ENCODE peak calls at places on chromosomes 5 and 9, in seven cellular contexts. One of them, this sample, is unnamed.

GRCh38 chr5:137621861-137622823 is 113.7 kb downstream of the KLHL3 start:
- DNase-seq in stimulated activated CD4-positive, alpha-beta T cell treated with anti-CD3 and anti-CD28 coated beads, Interleukin-15, amount 100 ng/mL, for 24 hours: no peak
- DNase-seq in myocyte: peak
- DNase-seq in WTC11: no peak
- DNase-seq in activated CD4-positive, alpha-beta memory T cell treated with anti-CD3 and anti-CD28 coated beads for 36 hours: no peak
- DNase-seq in lower lobe of right lung: no peak
- DNase-seq in SW 1271: no peak
- DNase-seq in this sample: no peak

GRCh38 chr5:124649548-124650501 is 96.6 kb downstream of the ZNF608 start:
- DNase-seq in lower lobe of right lung: peak
- DNase-seq in activated CD4-positive, alpha-beta memory T cell treated with anti-CD3 and anti-CD28 coated beads for 36 hours: peak
- DNase-seq in stimulated activated CD4-positive, alpha-beta T cell treated with anti-CD3 and anti-CD28 coated beads, Interleukin-15, amount 100 ng/mL, for 24 hours: peak
- DNase-seq in SW 1271: no peak
- DNase-seq in WTC11: no peak
- DNase-seq in myocyte: peak
- DNase-seq in this sample: peak

GRCh38 chr9:95242613-95243012 is 74.9 kb downstream of the FANCC start:
- DNase-seq in myocyte: no peak
- DNase-seq in activated CD4-positive, alpha-beta memory T cell treated with anti-CD3 and anti-CD28 coated beads for 36 hours: no peak
- DNase-seq in WTC11: no peak
- DNase-seq in lower lobe of right lung: no peak
- DNase-seq in stimulated activated CD4-positive, alpha-beta T cell treated with anti-CD3 and anti-CD28 coated beads, Interleukin-15, amount 100 ng/mL, for 24 hours: no peak
- DNase-seq in SW 1271: no peak
- DNase-seq in this sample: no peak

GRCh38 chr5:149083846-149084245 is 21.0 kb upstream of the SH3TC2 start:
- DNase-seq in activated CD4-positive, alpha-beta memory T cell treated with anti-CD3 and anti-CD28 coated beads for 36 hours: no peak
- DNase-seq in stimulated activated CD4-positive, alpha-beta T cell treated with anti-CD3 and anti-CD28 coated beads, Interleukin-15, amount 100 ng/mL, for 24 hours: no peak
- DNase-seq in SW 1271: no peak
- DNase-seq in WTC11: no peak
- DNase-seq in myocyte: no peak
- DNase-seq in lower lobe of right lung: no peak
- DNase-seq in this sample: no peak

GRCh38 chr5:56011835-56012234 is 17.1 kb upstream of the IL6ST start:
- DNase-seq in WTC11: no peak
- DNase-seq in stimulated activated CD4-positive, alpha-beta T cell treated with anti-CD3 and anti-CD28 coated beads, Interleukin-15, amount 100 ng/mL, for 24 hours: peak
- DNase-seq in myocyte: peak
- DNase-seq in activated CD4-positive, alpha-beta memory T cell treated with anti-CD3 and anti-CD28 coated beads for 36 hours: peak
- DNase-seq in SW 1271: no peak
- DNase-seq in lower lobe of right lung: no peak
- DNase-seq in this sample: no peak

GRCh38 chr5:135565256-135565655 is 13.5 kb downstream of the CXCL14 start:
- DNase-seq in activated CD4-positive, alpha-beta memory T cell treated with anti-CD3 and anti-CD28 coated beads for 36 hours: no peak
- DNase-seq in stimulated activated CD4-positive, alpha-beta T cell treated with anti-CD3 and anti-CD28 coated beads, Interleukin-15, amount 100 ng/mL, for 24 hours: no peak
- DNase-seq in lower lobe of right lung: no peak
- DNase-seq in WTC11: no peak
- DNase-seq in SW 1271: no peak
- DNase-seq in myocyte: no peak
- DNase-seq in this sample: no peak

GRCh38 chr9:27468450-27469110 is 55.5 kb upstream of the IFNK start:
- DNase-seq in SW 1271: no peak
- DNase-seq in WTC11: no peak
- DNase-seq in stimulated activated CD4-positive, alpha-beta T cell treated with anti-CD3 and anti-CD28 coated beads, Interleukin-15, amount 100 ng/mL, for 24 hours: no peak
- DNase-seq in myocyte: no peak
- DNase-seq in activated CD4-positive, alpha-beta memory T cell treated with anti-CD3 and anti-CD28 coated beads for 36 hours: no peak
- DNase-seq in lower lobe of right lung: no peak
- DNase-seq in this sample: no peak

GRCh38 chr9:125998837-125999503 is 251.8 kb downstream of the PBX3 start:
- DNase-seq in SW 1271: no peak
- DNase-seq in WTC11: no peak
- DNase-seq in myocyte: no peak
- DNase-seq in activated CD4-positive, alpha-beta memory T cell treated with anti-CD3 and anti-CD28 coated beads for 36 hours: no peak
- DNase-seq in lower lobe of right lung: peak
- DNase-seq in stimulated activated CD4-positive, alpha-beta T cell treated with anti-CD3 and anti-CD28 coated beads, Interleukin-15, amount 100 ng/mL, for 24 hours: no peak
- DNase-seq in this sample: no peak

GRCh38 chr5:139961435-139962157 is 81.5 kb downstream of the NRG2 start:
- DNase-seq in myocyte: no peak
- DNase-seq in stimulated activated CD4-positive, alpha-beta T cell treated with anti-CD3 and anti-CD28 coated beads, Interleukin-15, amount 100 ng/mL, for 24 hours: no peak
- DNase-seq in WTC11: no peak
- DNase-seq in lower lobe of right lung: no peak
- DNase-seq in activated CD4-positive, alpha-beta memory T cell treated with anti-CD3 and anti-CD28 coated beads for 36 hours: no peak
- DNase-seq in SW 1271: no peak
- DNase-seq in this sample: no peak

GRCh38 chr5:144369001-144369400 is 198.3 kb downstream of the KCTD16 start:
- DNase-seq in myocyte: no peak
- DNase-seq in activated CD4-positive, alpha-beta memory T cell treated with anti-CD3 and anti-CD28 coated beads for 36 hours: no peak
- DNase-seq in WTC11: no peak
- DNase-seq in stimulated activated CD4-positive, alpha-beta T cell treated with anti-CD3 and anti-CD28 coated beads, Interleukin-15, amount 100 ng/mL, for 24 hours: no peak
- DNase-seq in SW 1271: no peak
- DNase-seq in lower lobe of right lung: no peak
- DNase-seq in this sample: no peak

GRCh38 chr5:14534773-14535172 is 46.8 kb upstream of the OTULINL start:
- DNase-seq in myocyte: peak
- DNase-seq in SW 1271: no peak
- DNase-seq in WTC11: no peak
- DNase-seq in activated CD4-positive, alpha-beta memory T cell treated with anti-CD3 and anti-CD28 coated beads for 36 hours: no peak
- DNase-seq in stimulated activated CD4-positive, alpha-beta T cell treated with anti-CD3 and anti-CD28 coated beads, Interleukin-15, amount 100 ng/mL, for 24 hours: no peak
- DNase-seq in lower lobe of right lung: no peak
- DNase-seq in this sample: no peak

GRCh38 chr9:137307255-137308101 is 5.4 kb upstream of the NRARP start:
- DNase-seq in stimulated activated CD4-positive, alpha-beta T cell treated with anti-CD3 and anti-CD28 coated beads, Interleukin-15, amount 100 ng/mL, for 24 hours: no peak
- DNase-seq in WTC11: peak
- DNase-seq in myocyte: no peak
- DNase-seq in SW 1271: no peak
- DNase-seq in lower lobe of right lung: peak
- DNase-seq in activated CD4-positive, alpha-beta memory T cell treated with anti-CD3 and anti-CD28 coated beads for 36 hours: no peak
- DNase-seq in this sample: no peak

GRCh38 chr5:126015244-126016054 is 407.8 kb upstream of the GRAMD2B start:
- DNase-seq in lower lobe of right lung: no peak
- DNase-seq in myocyte: peak
- DNase-seq in SW 1271: no peak
- DNase-seq in WTC11: no peak
- DNase-seq in stimulated activated CD4-positive, alpha-beta T cell treated with anti-CD3 and anti-CD28 coated beads, Interleukin-15, amount 100 ng/mL, for 24 hours: no peak
- DNase-seq in activated CD4-positive, alpha-beta memory T cell treated with anti-CD3 and anti-CD28 coated beads for 36 hours: no peak
- DNase-seq in this sample: no peak

GRCh38 chr9:120920495-120921178 is 6.0 kb downstream of the TRAF1 start:
- DNase-seq in stimulated activated CD4-positive, alpha-beta T cell treated with anti-CD3 and anti-CD28 coated beads, Interleukin-15, amount 100 ng/mL, for 24 hours: peak
- DNase-seq in activated CD4-positive, alpha-beta memory T cell treated with anti-CD3 and anti-CD28 coated beads for 36 hours: peak
- DNase-seq in SW 1271: no peak
- DNase-seq in WTC11: no peak
- DNase-seq in lower lobe of right lung: no peak
- DNase-seq in myocyte: no peak
- DNase-seq in this sample: no peak

GRCh38 chr9:11269036-11269435 is 656.2 kb upstream of the PTPRD start:
- DNase-seq in myocyte: no peak
- DNase-seq in stimulated activated CD4-positive, alpha-beta T cell treated with anti-CD3 and anti-CD28 coated beads, Interleukin-15, amount 100 ng/mL, for 24 hours: no peak
- DNase-seq in activated CD4-positive, alpha-beta memory T cell treated with anti-CD3 and anti-CD28 coated beads for 36 hours: no peak
- DNase-seq in lower lobe of right lung: no peak
- DNase-seq in SW 1271: no peak
- DNase-seq in WTC11: no peak
- DNase-seq in this sample: no peak

GRCh38 chr5:112329429-112330090 is 89.5 kb downstream of the EPB41L4A start:
- DNase-seq in stimulated activated CD4-positive, alpha-beta T cell treated with anti-CD3 and anti-CD28 coated beads, Interleukin-15, amount 100 ng/mL, for 24 hours: peak
- DNase-seq in activated CD4-positive, alpha-beta memory T cell treated with anti-CD3 and anti-CD28 coated beads for 36 hours: peak
- DNase-seq in WTC11: no peak
- DNase-seq in myocyte: no peak
- DNase-seq in SW 1271: no peak
- DNase-seq in lower lobe of right lung: no peak
- DNase-seq in this sample: no peak

GRCh38 chr5:83376461-83376860 is 95.1 kb upstream of the VCAN start:
- DNase-seq in lower lobe of right lung: no peak
- DNase-seq in stimulated activated CD4-positive, alpha-beta T cell treated with anti-CD3 and anti-CD28 coated beads, Interleukin-15, amount 100 ng/mL, for 24 hours: no peak
- DNase-seq in myocyte: no peak
- DNase-seq in SW 1271: no peak
- DNase-seq in activated CD4-positive, alpha-beta memory T cell treated with anti-CD3 and anti-CD28 coated beads for 36 hours: no peak
- DNase-seq in WTC11: no peak
- DNase-seq in this sample: no peak

GRCh38 chr5:83608122-83608521 is 112.5 kb downstream of the HAPLN1 start:
- DNase-seq in SW 1271: peak
- DNase-seq in lower lobe of right lung: no peak
- DNase-seq in myocyte: peak
- DNase-seq in activated CD4-positive, alpha-beta memory T cell treated with anti-CD3 and anti-CD28 coated beads for 36 hours: no peak
- DNase-seq in stimulated activated CD4-positive, alpha-beta T cell treated with anti-CD3 and anti-CD28 coated beads, Interleukin-15, amount 100 ng/mL, for 24 hours: no peak
- DNase-seq in WTC11: peak
- DNase-seq in this sample: no peak

GRCh38 chr5:172145870-172146747 is 41.9 kb downstream of the STK10 start:
- DNase-seq in stimulated activated CD4-positive, alpha-beta T cell treated with anti-CD3 and anti-CD28 coated beads, Interleukin-15, amount 100 ng/mL, for 24 hours: no peak
- DNase-seq in lower lobe of right lung: no peak
- DNase-seq in SW 1271: no peak
- DNase-seq in activated CD4-positive, alpha-beta memory T cell treated with anti-CD3 and anti-CD28 coated beads for 36 hours: no peak
- DNase-seq in myocyte: peak
- DNase-seq in WTC11: no peak
- DNase-seq in this sample: no peak

GRCh38 chr5:16570121-16570815 is 46.5 kb downstream of the RETREG1 start:
- DNase-seq in myocyte: no peak
- DNase-seq in activated CD4-positive, alpha-beta memory T cell treated with anti-CD3 and anti-CD28 coated beads for 36 hours: no peak
- DNase-seq in WTC11: no peak
- DNase-seq in stimulated activated CD4-positive, alpha-beta T cell treated with anti-CD3 and anti-CD28 coated beads, Interleukin-15, amount 100 ng/mL, for 24 hours: no peak
- DNase-seq in SW 1271: no peak
- DNase-seq in lower lobe of right lung: no peak
- DNase-seq in this sample: no peak

GRCh38 chr5:138068742-138069375 is 15.0 kb upstream of the WNT8A start:
- DNase-seq in WTC11: peak
- DNase-seq in myocyte: peak
- DNase-seq in activated CD4-positive, alpha-beta memory T cell treated with anti-CD3 and anti-CD28 coated beads for 36 hours: peak
- DNase-seq in stimulated activated CD4-positive, alpha-beta T cell treated with anti-CD3 and anti-CD28 coated beads, Interleukin-15, amount 100 ng/mL, for 24 hours: peak
- DNase-seq in SW 1271: peak
- DNase-seq in lower lobe of right lung: peak
- DNase-seq in this sample: peak

GRCh38 chr5:76801159-76801802 is 17.5 kb upstream of the F2RL1 start:
- DNase-seq in myocyte: peak
- DNase-seq in lower lobe of right lung: no peak
- DNase-seq in stimulated activated CD4-positive, alpha-beta T cell treated with anti-CD3 and anti-CD28 coated beads, Interleukin-15, amount 100 ng/mL, for 24 hours: no peak
- DNase-seq in SW 1271: no peak
- DNase-seq in activated CD4-positive, alpha-beta memory T cell treated with anti-CD3 and anti-CD28 coated beads for 36 hours: no peak
- DNase-seq in WTC11: no peak
- DNase-seq in this sample: no peak

GRCh38 chr5:81140942-81141341 is 92.2 kb upstream of the CKMT2 start:
- DNase-seq in SW 1271: no peak
- DNase-seq in stimulated activated CD4-positive, alpha-beta T cell treated with anti-CD3 and anti-CD28 coated beads, Interleukin-15, amount 100 ng/mL, for 24 hours: no peak
- DNase-seq in myocyte: peak
- DNase-seq in lower lobe of right lung: no peak
- DNase-seq in activated CD4-positive, alpha-beta memory T cell treated with anti-CD3 and anti-CD28 coated beads for 36 hours: no peak
- DNase-seq in WTC11: no peak
- DNase-seq in this sample: no peak

GRCh38 chr5:14265574-14265973 is 122.4 kb downstream of the TRIO start:
- DNase-seq in myocyte: peak
- DNase-seq in WTC11: no peak
- DNase-seq in SW 1271: peak
- DNase-seq in stimulated activated CD4-positive, alpha-beta T cell treated with anti-CD3 and anti-CD28 coated beads, Interleukin-15, amount 100 ng/mL, for 24 hours: no peak
- DNase-seq in activated CD4-positive, alpha-beta memory T cell treated with anti-CD3 and anti-CD28 coated beads for 36 hours: no peak
- DNase-seq in lower lobe of right lung: no peak
- DNase-seq in this sample: no peak

GRCh38 chr5:178230879-178231735 is 1.5 kb downstream of the PHYKPL start:
- DNase-seq in activated CD4-positive, alpha-beta memory T cell treated with anti-CD3 and anti-CD28 coated beads for 36 hours: no peak
- DNase-seq in stimulated activated CD4-positive, alpha-beta T cell treated with anti-CD3 and anti-CD28 coated beads, Interleukin-15, amount 100 ng/mL, for 24 hours: no peak
- DNase-seq in WTC11: no peak
- DNase-seq in lower lobe of right lung: peak
- DNase-seq in myocyte: peak
- DNase-seq in SW 1271: no peak
- DNase-seq in this sample: no peak

GRCh38 chr9:106868565-106868964 is 5.6 kb downstream of the ZNF462 start:
- DNase-seq in activated CD4-positive, alpha-beta memory T cell treated with anti-CD3 and anti-CD28 coated beads for 36 hours: no peak
- DNase-seq in lower lobe of right lung: peak
- DNase-seq in stimulated activated CD4-positive, alpha-beta T cell treated with anti-CD3 and anti-CD28 coated beads, Interleukin-15, amount 100 ng/mL, for 24 hours: no peak
- DNase-seq in myocyte: no peak
- DNase-seq in SW 1271: no peak
- DNase-seq in WTC11: no peak
- DNase-seq in this sample: no peak

GRCh38 chr9:73081979-73082657 is 69.5 kb upstream of the ANXA1 start:
- DNase-seq in myocyte: peak
- DNase-seq in SW 1271: no peak
- DNase-seq in activated CD4-positive, alpha-beta memory T cell treated with anti-CD3 and anti-CD28 coated beads for 36 hours: no peak
- DNase-seq in WTC11: no peak
- DNase-seq in stimulated activated CD4-positive, alpha-beta T cell treated with anti-CD3 and anti-CD28 coated beads, Interleukin-15, amount 100 ng/mL, for 24 hours: no peak
- DNase-seq in lower lobe of right lung: no peak
- DNase-seq in this sample: no peak

GRCh38 chr5:160451281-160451680 is 29.6 kb downstream of the PTTG1 start:
- DNase-seq in SW 1271: no peak
- DNase-seq in myocyte: no peak
- DNase-seq in stimulated activated CD4-positive, alpha-beta T cell treated with anti-CD3 and anti-CD28 coated beads, Interleukin-15, amount 100 ng/mL, for 24 hours: no peak
- DNase-seq in lower lobe of right lung: no peak
- DNase-seq in WTC11: no peak
- DNase-seq in activated CD4-positive, alpha-beta memory T cell treated with anti-CD3 and anti-CD28 coated beads for 36 hours: no peak
- DNase-seq in this sample: no peak

GRCh38 chr5:91359957-91360609 is 23.0 kb downstream of the ARRDC3 start:
- DNase-seq in WTC11: no peak
- DNase-seq in stimulated activated CD4-positive, alpha-beta T cell treated with anti-CD3 and anti-CD28 coated beads, Interleukin-15, amount 100 ng/mL, for 24 hours: no peak
- DNase-seq in myocyte: peak
- DNase-seq in activated CD4-positive, alpha-beta memory T cell treated with anti-CD3 and anti-CD28 coated beads for 36 hours: no peak
- DNase-seq in SW 1271: no peak
- DNase-seq in lower lobe of right lung: no peak
- DNase-seq in this sample: no peak

GRCh38 chr5:10232386-10232785 is 17.3 kb downstream of the ATPSCKMT start:
- DNase-seq in SW 1271: no peak
- DNase-seq in myocyte: peak
- DNase-seq in lower lobe of right lung: no peak
- DNase-seq in WTC11: no peak
- DNase-seq in stimulated activated CD4-positive, alpha-beta T cell treated with anti-CD3 and anti-CD28 coated beads, Interleukin-15, amount 100 ng/mL, for 24 hours: no peak
- DNase-seq in activated CD4-positive, alpha-beta memory T cell treated with anti-CD3 and anti-CD28 coated beads for 36 hours: no peak
- DNase-seq in this sample: no peak

GRCh38 chr5:118956727-118957126 is 31.6 kb downstream of the DTWD2 start:
- DNase-seq in stimulated activated CD4-positive, alpha-beta T cell treated with anti-CD3 and anti-CD28 coated beads, Interleukin-15, amount 100 ng/mL, for 24 hours: no peak
- DNase-seq in activated CD4-positive, alpha-beta memory T cell treated with anti-CD3 and anti-CD28 coated beads for 36 hours: no peak
- DNase-seq in lower lobe of right lung: no peak
- DNase-seq in myocyte: peak
- DNase-seq in SW 1271: no peak
- DNase-seq in WTC11: no peak
- DNase-seq in this sample: no peak

This sample was measured in stimulated activated naive CD4-positive, alpha-beta T cell.